ENCODE peak calls at places on chromosomes 4 and X, in seven cellular contexts. X, Z, N, I, Y, G and M are unnamed samples.

GRCh38 chr4:4717692-4718091 is 141.8 kb upstream of the MSX1 start:
- DNase-seq in I (no peak), G (no peak), Z (peak), N (no peak), X (no peak), Y (no peak), M (no peak)

GRCh38 chr4:1130318-1131186 is 17.2 kb upstream of the RNF212 start:
- DNase-seq in N (peak), I (peak), Z (peak), G (peak), X (no peak), Y (peak), M (peak)

GRCh38 chr4:15031993-15032660 is 29.8 kb downstream of the CPEB2 start:
- DNase-seq in G (no peak), X (no peak), Y (no peak), N (no peak), Z (no peak), I (no peak), M (no peak)

GRCh38 chrX:22118161-22118830 is 86.2 kb downstream of the PHEX start:
- DNase-seq in Z (no peak), N (peak), Y (no peak), G (peak), X (no peak), I (no peak), M (no peak)

GRCh38 chr4:80619070-80619674 is 283.6 kb downstream of the CFAP299 start:
- DNase-seq in Y (no peak), G (no peak), X (no peak), I (no peak), N (peak), Z (no peak), M (no peak)

GRCh38 chr4:148017801-148018200 is 285.9 kb downstream of the ARHGAP10 start:
- DNase-seq in I (no peak), N (no peak), G (no peak), Z (no peak), X (no peak), Y (no peak), M (no peak)

GRCh38 chr4:140028676-140029407 is 125.1 kb downstream of the MAML3 start:
- DNase-seq in X (no peak), Y (no peak), G (no peak), Z (no peak), N (no peak), I (no peak), M (no peak)

GRCh38 chr4:113560579-113560978 is 201.0 kb downstream of the CAMK2D start:
- DNase-seq in I (no peak), G (no peak), X (no peak), N (no peak), Y (no peak), Z (no peak), M (no peak)

GRCh38 chr4:24657768-24658617 is 73.6 kb upstream of the DHX15 start:
- DNase-seq in Z (peak), N (peak), Y (peak), I (no peak), X (no peak), G (peak), M (peak)

GRCh38 chrX:56728752-56729151 is 291 bp upstream of the NBDY start:
- DNase-seq in Y (no peak), Z (no peak), I (no peak), G (peak), X (no peak), N (peak), M (no peak)

GRCh38 chr4:8537041-8537461 is 43.1 kb upstream of the GPR78 start:
- DNase-seq in Y (peak), N (no peak), Z (no peak), I (no peak), X (no peak), G (no peak), M (peak)

GRCh38 chr4:159010563-159011260 is 92.2 kb upstream of the RAPGEF2 start:
- DNase-seq in G (no peak), I (no peak), Z (no peak), N (no peak), Y (peak), X (no peak), M (peak)

GRCh38 chr4:1183985-1184773 is 11.8 kb upstream of the SPON2 start:
- DNase-seq in I (no peak), Z (no peak), Y (no peak), G (no peak), X (no peak), N (no peak), M (no peak)

GRCh38 chr4:7905461-7905915 is 34.2 kb downstream of the AFAP1 start:
- DNase-seq in Y (no peak), X (no peak), G (no peak), Z (no peak), N (no peak), I (no peak), M (no peak)

GRCh38 chr4:6516762-6517161 is 44.3 kb upstream of the PPP2R2C start:
- DNase-seq in Z (no peak), G (no peak), Y (no peak), I (no peak), X (no peak), N (no peak), M (no peak)

GRCh38 chr4:31983677-31984076 is 1263.5 kb downstream of the PCDH7 start:
- DNase-seq in N (no peak), G (no peak), X (no peak), Y (no peak), I (no peak), Z (no peak), M (no peak)

GRCh38 chr4:81896936-81897335 is 425.2 kb upstream of the RASGEF1B start:
- DNase-seq in G (no peak), I (no peak), N (no peak), Y (no peak), Z (no peak), X (no peak), M (no peak)

GRCh38 chr4:9943761-9944160 is 77.5 kb downstream of the SLC2A9 start:
- DNase-seq in Z (peak), I (no peak), N (no peak), X (peak), Y (no peak), G (no peak), M (peak)

GRCh38 chr4:80184791-80185756 is 12.2 kb upstream of the PRDM8 start:
- DNase-seq in Y (no peak), I (no peak), Z (no peak), N (peak), X (no peak), G (no peak), M (no peak)